ENCODE peak calls at places on chromosomes 2 and 18, in five cellular contexts. S, C, A, Q and H are unnamed samples. For H3K79me2 and H3K4me1, the result is how much of the 10 kb centered on the place peaks cover.

GRCh38 chr2:215613265-215613664 is 177.4 kb upstream of the FN1 start:
- DNase-seq in Q (peak), A (no peak), S (peak), C (peak), H (peak)

GRCh38 chr18:25350561-25351201 is 1.3 kb downstream of the ZNF521 start:
- DNase-seq in C (peak), Q (peak), S (peak), A (peak), H (no peak)

GRCh38 chr18:45910405-45911023 is 56.6 kb downstream of the EPG5 start:
- DNase-seq in Q (peak), A (peak), C (peak), S (peak), H (peak)

GRCh38 chr2:205686231-205687017 is 4.1 kb downstream of the NRP2 start:
- DNase-seq in A (peak), C (peak), S (peak), Q (peak), H (no peak)

GRCh38 chr2:211793783-211794182 is 744.8 kb downstream of the ERBB4 start:
- DNase-seq in Q (no peak), A (no peak), C (no peak), S (no peak), H (no peak)

GRCh38 chr18:5890606-5891360 is 4.5 kb downstream of the TMEM200C start:
- DNase-seq in S (peak), C (peak), A (peak), Q (peak), H (no peak)

GRCh38 chr18:58005036-58005435 is 39.0 kb upstream of the NEDD4L start:
- DNase-seq in C (no peak), Q (no peak), S (no peak), A (no peak), H (no peak)

GRCh38 chr2:41101281-41101680 is 649.4 kb upstream of the SLC8A1 start:
- DNase-seq in A (no peak), C (no peak), S (no peak), Q (no peak), H (no peak)

GRCh38 chr2:118814368-118814767 is 33.1 kb downstream of the EN1 start:
- DNase-seq in A (no peak), S (no peak), C (no peak), Q (no peak), H (no peak)

GRCh38 chr18:11114653-11115052 is 34.7 kb downstream of the PIEZO2 start:
- DNase-seq in S (no peak), A (no peak), C (no peak), Q (peak), H (no peak)

GRCh38 chr18:27110319-27110718 is 74.8 kb downstream of the CHST9 start:
- DNase-seq in S (no peak), A (no peak), Q (no peak), C (no peak), H (no peak)

DNA sequence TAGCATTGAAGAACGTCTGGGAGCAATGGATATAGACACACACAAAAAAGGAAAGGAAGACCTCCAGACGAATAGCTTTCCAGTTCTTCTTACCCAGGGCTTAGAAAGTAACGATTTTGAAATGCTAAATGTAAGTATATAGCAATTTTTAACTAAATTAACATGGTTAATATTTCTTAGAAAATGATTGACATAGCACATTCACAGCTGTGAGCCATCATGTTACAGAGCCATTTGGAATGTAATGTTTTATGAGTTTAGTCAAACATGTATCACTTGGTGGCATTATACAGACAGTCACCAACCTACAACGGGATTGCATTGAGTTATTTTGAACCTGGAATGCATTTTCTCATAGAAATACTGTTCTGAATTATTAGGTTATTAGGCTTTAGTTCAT is 35.1 kb downstream of the WDR43 start:
- DNase-seq in A (no peak), Q (no peak), S (no peak), C (no peak), H (no peak)
- H3K79me2 ChIP-seq in A (half or more), Q (under half), S (under half), C (under half), H (under half)

GRCh38 chr18:31574359-31574758 is 17.3 kb upstream of the TTR start:
- DNase-seq in C (no peak), A (no peak), S (no peak), Q (no peak), H (no peak)

GRCh38 chr18:31578126-31578525 is 13.6 kb upstream of the TTR start:
- DNase-seq in Q (no peak), A (no peak), S (no peak), C (no peak), H (no peak)

GRCh38 chr18:31577195-31577594 is 14.5 kb upstream of the TTR start:
- DNase-seq in A (no peak), C (no peak), Q (no peak), S (no peak), H (no peak)

GRCh38 chr18:31576670-31577069 is 15.0 kb upstream of the TTR start:
- DNase-seq in C (no peak), S (no peak), Q (no peak), A (no peak), H (no peak)

DNA sequence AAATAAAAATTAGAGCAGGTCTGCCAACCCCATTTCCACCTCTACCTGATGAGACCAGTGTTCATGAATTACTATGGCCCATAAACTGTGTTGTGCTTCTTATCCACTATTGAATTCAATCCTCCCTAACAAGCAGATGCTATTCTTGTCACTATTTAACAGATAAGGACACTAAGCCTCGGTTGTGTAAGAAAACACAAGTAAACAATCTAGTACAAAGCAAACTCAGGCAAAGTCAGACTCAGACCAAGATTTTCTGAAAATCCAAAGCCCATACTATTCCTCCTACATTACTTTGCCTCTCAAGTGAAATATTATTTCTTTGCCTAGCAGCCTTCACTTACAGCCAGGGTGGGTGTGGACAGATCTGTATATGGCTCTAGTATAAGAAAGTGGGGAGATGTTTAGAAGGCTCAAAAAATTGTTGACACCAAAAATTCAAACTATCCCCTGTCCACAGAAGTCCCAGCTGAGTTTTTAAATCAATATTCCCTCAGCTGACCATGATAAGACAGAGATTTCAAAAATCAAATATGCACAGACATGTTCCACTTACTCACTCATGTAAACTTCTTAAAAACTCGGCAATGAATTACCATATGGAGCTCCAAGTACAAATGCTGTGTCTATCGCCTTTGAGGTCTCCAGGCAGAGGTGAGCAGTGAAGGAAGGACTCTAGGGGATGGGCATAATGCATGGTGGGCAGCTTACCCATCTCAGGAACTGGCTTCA is 16.0 kb upstream of the TTR start:
- DNase-seq in A (no peak), Q (no peak), C (no peak), S (no peak), H (no peak)
- H3K4me1 ChIP-seq in A (under half), Q (under half), C (under half), S (under half), H (under half)

DNA sequence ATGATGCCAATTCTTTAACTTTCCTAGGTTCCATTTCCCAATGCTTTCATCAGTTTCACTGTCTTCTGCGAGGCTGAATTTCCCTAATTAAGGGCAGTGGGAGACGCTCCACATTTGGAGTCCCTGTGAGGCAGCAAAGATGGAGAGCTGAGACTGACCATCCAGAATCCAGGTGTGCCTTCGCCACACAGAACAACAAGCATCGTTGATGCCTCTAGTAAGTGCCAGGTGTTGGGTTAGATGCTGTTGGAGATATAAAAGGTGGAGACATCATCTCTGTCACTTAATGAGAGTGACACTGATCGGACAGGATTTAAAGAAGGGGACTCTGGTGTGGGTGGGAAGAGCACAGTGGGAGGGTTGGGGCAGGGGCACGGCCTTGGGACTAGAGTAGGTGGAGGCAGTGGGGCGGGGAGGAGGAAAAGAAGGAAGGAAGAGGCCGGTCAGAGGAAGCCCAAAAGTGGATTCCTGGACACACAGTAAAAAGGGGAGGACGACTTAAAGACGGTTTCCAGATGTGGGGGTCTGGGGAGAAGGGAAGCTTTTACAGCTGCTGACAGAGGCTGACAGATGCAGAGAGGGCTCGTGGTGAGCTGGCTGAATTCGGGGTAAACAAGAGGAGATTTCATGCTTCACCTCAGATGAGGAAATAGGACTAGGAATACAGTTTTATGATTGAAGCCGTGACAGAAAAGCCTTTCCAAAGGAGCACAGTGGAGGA is 113.0 kb downstream of the BCL2 start:
- DNase-seq in A (no peak), Q (no peak), C (no peak), S (no peak), H (no peak)
- H3K79me2 ChIP-seq in A (under half), Q (under half), C (under half), S (under half), H (under half)

GRCh38 chr2:20622731-20623130 is 28.2 kb downstream of the HS1BP3 start:
- DNase-seq in Q (no peak), S (no peak), A (no peak), C (no peak), H (no peak)
- H3K4me1 ChIP-seq in Q (under half), S (under half), A (under half), C (under half), H (under half)

GRCh38 chr2:204012081-204012653 is 75.6 kb downstream of the ICOS start:
- DNase-seq in S (peak), A (no peak), Q (no peak), C (no peak), H (peak)
- H3K79me2 ChIP-seq in S (under half), A (under half), Q (under half), C (under half), H (under half)

DNA sequence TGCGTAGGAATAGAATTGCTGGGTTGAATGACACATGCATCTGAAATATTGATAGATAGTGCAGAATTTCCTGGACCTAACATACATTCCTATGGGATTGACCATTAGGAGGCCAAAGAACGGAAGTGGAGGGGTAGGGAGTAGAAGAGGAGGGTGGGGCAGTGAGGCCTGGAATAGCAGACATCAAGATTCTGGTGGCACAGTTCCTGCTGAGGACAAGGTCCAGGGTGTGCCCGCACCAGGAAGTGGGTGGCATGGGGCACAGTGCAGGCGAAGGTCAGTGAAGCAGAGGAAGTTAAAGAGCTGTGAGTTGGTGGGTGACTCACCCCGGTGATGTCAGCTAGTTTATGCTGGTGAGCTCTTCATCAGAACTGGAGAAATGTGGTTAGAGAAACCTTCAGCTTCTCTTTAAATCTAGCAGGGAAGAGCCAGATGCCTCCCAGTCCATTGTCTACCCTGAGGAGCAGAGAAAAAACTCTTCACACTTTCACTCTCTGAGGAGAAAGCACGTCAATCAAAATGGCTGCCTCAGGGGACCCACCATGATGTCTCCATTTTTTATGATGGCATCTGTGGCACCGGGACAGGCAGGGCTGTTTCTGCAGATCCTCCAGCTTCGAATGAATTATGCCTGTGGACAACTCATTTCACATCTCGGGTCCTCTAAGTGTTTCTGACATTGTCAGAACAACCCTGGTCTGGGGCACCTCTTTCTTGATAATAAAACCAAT is 55.9 kb upstream of the CTLA4 start:
- DNase-seq in A (peak), Q (peak), S (peak), C (no peak), H (peak)
- H3K4me1 ChIP-seq in A (half or more), Q (under half), S (under half), C (under half), H (under half)

DNA sequence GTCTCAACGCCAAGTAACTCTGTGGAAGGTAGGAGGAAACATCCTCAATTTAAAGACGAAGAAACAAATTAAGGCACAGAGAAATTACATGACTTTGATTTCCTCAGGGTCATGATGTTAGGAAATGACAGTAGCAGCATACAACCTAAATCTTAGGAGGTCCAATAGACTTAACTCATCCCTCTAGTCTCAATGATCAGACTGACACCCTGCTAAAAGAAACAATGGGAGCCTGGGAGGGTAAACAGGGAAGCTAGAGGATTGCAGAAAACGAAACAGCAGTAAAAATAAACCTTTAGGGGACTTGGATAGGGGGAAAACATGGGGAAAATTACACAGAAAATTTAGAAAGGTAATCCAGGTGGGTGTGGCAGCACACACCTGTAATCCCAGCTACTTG is 56.0 kb downstream of the ROCK2 start:
- DNase-seq in C (no peak), A (peak), S (no peak), Q (peak), H (no peak)
- H3K79me2 ChIP-seq in C (under half), A (half or more), S (under half), Q (under half), H (half or more)

GRCh38 chr2:102063360-102063947 is 71.7 kb downstream of the IL1R2 start:
- DNase-seq in C (no peak), Q (peak), A (peak), S (peak), H (peak)

GRCh38 chr2:102063948-102064678 is 72.4 kb downstream of the IL1R2 start:
- DNase-seq in C (peak), Q (peak), S (peak), A (peak), H (peak)

GRCh38 chr2:102061962-102062795 is 70.4 kb downstream of the IL1R2 start:
- DNase-seq in A (peak), S (peak), C (no peak), Q (no peak), H (no peak)

GRCh38 chr2:102061286-102061699 is 69.5 kb downstream of the IL1R2 start:
- DNase-seq in S (no peak), Q (no peak), C (no peak), A (no peak), H (no peak)

DNA sequence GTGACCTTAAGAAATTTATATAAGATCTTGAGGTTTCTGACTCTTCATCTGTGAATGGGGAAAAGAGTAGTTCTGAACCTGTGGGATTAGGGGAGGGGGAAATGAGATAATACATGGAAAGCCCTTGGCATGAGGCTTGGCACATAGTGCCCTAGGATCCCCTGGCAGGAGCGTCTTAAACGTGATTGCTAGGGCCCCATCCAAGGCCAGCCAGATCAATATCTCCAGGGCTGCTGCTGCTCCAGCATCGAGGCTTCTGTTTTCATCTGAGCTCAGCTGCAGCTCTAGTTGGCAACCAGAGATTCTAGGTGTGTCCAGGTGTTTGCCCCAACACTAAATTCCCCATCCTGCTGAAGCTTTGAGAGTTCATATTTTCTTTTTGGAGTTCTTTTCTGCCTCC is 71.0 kb downstream of the IL1R2 start:
- DNase-seq in A (no peak), S (no peak), C (no peak), Q (no peak), H (no peak)
- H3K4me1 ChIP-seq in A (under half), S (under half), C (under half), Q (under half), H (under half)